ENCODE peak calls at places on chromosomes 3 and 15, in nine cellular contexts. C is substantia nigra, X is DND-41, I is AG04450, M is stomach, O is right atrium auricular region, R is breast epithelium, E is mesendoderm, W is HCT116. V is an unnamed sample.

GRCh38 chr3:13452490-13453335 is 27.4 kb upstream of the HDAC11 start:
- DNase-seq in X (peak), W (peak), E (peak), M (no peak), C (peak), R (no peak), O (no peak), I (peak), V (peak)

GRCh38 chr3:197417451-197417850 is 119.0 kb upstream of the DLG1 start:
- DNase-seq in O (no peak), W (no peak), M (no peak), X (no peak), E (no peak), I (no peak), C (no peak), R (no peak), V (no peak)

GRCh38 chr15:77421370-77421700 is 647 bp downstream of the HMG20A start:
- DNase-seq in X (peak), O (no peak), M (no peak), I (no peak), R (no peak), C (no peak), W (no peak), E (peak), V (no peak)

GRCh38 chr3:37887062-37887461 is 25.4 kb downstream of the CTDSPL start:
- DNase-seq in X (no peak), M (peak), I (no peak), W (no peak), E (no peak), C (no peak), R (peak), O (no peak), V (no peak)

GRCh38 chr3:165852710-165853109 is 15.5 kb upstream of the BCHE start:
- DNase-seq in C (no peak), E (no peak), M (no peak), I (no peak), R (no peak), O (no peak), X (no peak), W (no peak), V (no peak)

GRCh38 chr3:107753494-107753893 is 230.7 kb downstream of the BBX start:
- DNase-seq in O (no peak), R (no peak), E (peak), M (peak), W (peak), I (no peak), X (peak), C (peak), V (no peak)

GRCh38 chr15:65259367-65259781 is 27.3 kb downstream of the PARP16 start:
- DNase-seq in O (peak), C (no peak), E (no peak), X (no peak), M (no peak), R (no peak), I (no peak), W (no peak), V (no peak)

GRCh38 chr15:77808581-77809198 is 176.0 kb upstream of the LINGO1 start:
- DNase-seq in I (no peak), X (no peak), E (no peak), M (no peak), R (no peak), O (no peak), W (no peak), C (no peak), V (no peak)

GRCh38 chr15:41866263-41866703 is 27.6 kb downstream of the SPTBN5 start:
- DNase-seq in M (no peak), C (no peak), O (no peak), I (no peak), X (no peak), R (no peak), E (peak), W (no peak), V (no peak)

GRCh38 chr3:55879901-55880331 is 392.8 kb upstream of the WNT5A start:
- DNase-seq in E (no peak), M (no peak), W (no peak), I (peak), X (no peak), O (no peak), C (no peak), R (no peak), V (no peak)

GRCh38 chr3:107408513-107408912 is 31.3 kb downstream of the CCDC54 start:
- DNase-seq in C (no peak), R (no peak), O (no peak), M (no peak), I (no peak), X (no peak), E (no peak), W (no peak), V (no peak)

GRCh38 chr15:58179206-58179605 is 41.0 kb downstream of the AQP9 start:
- DNase-seq in I (no peak), O (no peak), C (no peak), R (no peak), X (no peak), E (no peak), W (no peak), M (no peak), V (no peak)

GRCh38 chr3:124688580-124689454 is 41.4 kb upstream of the UMPS start:
- DNase-seq in X (peak), R (peak), C (peak), W (peak), E (peak), I (peak), O (peak), M (peak), V (peak)
- H3K27ac ChIP-seq in X (no peak), R (no peak), C (no peak), W (no peak), E (no peak), I (no peak), O (no peak), M (no peak), V (no peak)

GRCh38 chr3:51673802-51674654 is 3.0 kb downstream of the TEX264 start:
- DNase-seq in I (no peak), M (peak), O (no peak), X (no peak), E (no peak), C (no peak), W (no peak), R (no peak), V (no peak)
- H3K27ac ChIP-seq in I (no peak), M (no peak), O (no peak), X (no peak), E (no peak), C (no peak), W (no peak), R (no peak), V (no peak)

DNA sequence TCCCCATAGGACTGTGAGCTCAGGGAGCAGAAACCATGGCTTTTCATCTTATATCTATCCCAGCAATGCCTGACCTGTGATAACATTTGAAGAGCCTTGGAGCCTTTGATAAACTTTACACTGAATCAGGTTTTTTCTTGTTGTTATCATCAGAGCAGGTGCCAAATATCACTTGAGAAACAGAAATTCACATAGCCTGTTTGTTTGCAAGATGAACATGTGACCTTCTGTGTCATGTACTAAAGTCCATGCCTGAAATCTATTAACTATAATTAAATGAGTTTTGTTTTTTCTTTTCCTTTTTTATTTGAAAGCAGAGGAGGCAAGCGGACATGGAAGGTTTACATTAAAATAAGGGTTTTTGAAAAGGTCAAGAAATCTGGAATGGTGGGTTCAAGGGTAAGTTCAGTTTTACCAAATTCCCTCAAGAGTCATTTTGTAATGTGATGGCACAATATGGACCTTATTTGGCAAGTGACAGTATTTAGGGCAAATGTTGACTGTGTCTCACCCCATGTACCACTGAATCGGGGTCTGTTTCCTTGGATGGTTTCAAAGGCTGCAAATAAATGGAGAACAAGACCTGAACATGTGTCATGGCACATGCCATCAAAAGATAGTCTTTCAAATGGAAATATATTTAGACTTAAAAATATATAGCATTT is 90.7 kb downstream of the NEK10 start:
- DNase-seq in O (no peak), R (no peak), W (no peak), M (no peak), X (no peak), C (no peak), I (no peak), E (no peak), V (no peak)
- H3K27ac ChIP-seq in O (no peak), R (no peak), W (no peak), M (no peak), X (no peak), C (no peak), I (no peak), E (no peak), V (no peak)

GRCh38 chr3:46955157-46955556 is 21.4 kb downstream of the CCDC12 start:
- DNase-seq in M (no peak), E (no peak), R (no peak), X (no peak), I (no peak), W (no peak), C (no peak), O (no peak), V (no peak)
- H3K27ac ChIP-seq in M (peak), E (no peak), R (peak), X (peak), I (peak), W (no peak), C (no peak), O (peak), V (no peak)

GRCh38 chr15:63291507-63291906 is 14.1 kb downstream of the APH1B start:
- DNase-seq in R (no peak), I (peak), W (no peak), X (no peak), C (no peak), M (no peak), O (no peak), E (no peak), V (no peak)
- H3K27ac ChIP-seq in R (no peak), I (peak), W (no peak), X (no peak), C (no peak), M (no peak), O (peak), E (no peak), V (no peak)

V was measured in CD8-positive, alpha-beta T cell.